ENCODE peak calls at places on chromosome 19, in four cellular contexts. T, D, B and K are unnamed samples. For H3K4me1, the result is how much of the 10 kb centered on the place peaks cover.

GRCh38 chr19:5186293-5187050 is 154.1 kb downstream of the PTPRS start:
- DNase-seq in T (no peak), D (peak), B (no peak), K (no peak)

GRCh38 chr19:18118420-18119242 is 21.1 kb downstream of the MAST3 start:
- DNase-seq in T (no peak), D (no peak), B (no peak), K (no peak)

GRCh38 chr19:45641274-45642105 is 2.3 kb upstream of the EML2 start:
- DNase-seq in T (peak), D (peak), B (peak), K (peak)

GRCh38 chr19:50332264-50333038 is 3.3 kb upstream of the KCNC3 start:
- DNase-seq in T (no peak), D (no peak), B (peak), K (no peak)

GRCh38 chr19:10544242-10544752 is 593 bp downstream of the ATG4D start:
- DNase-seq in T (peak), D (no peak), B (no peak), K (no peak)

GRCh38 chr19:16297575-16298178 is 26.9 kb upstream of the KLF2 start:
- DNase-seq in T (no peak), D (no peak), B (no peak), K (no peak)

GRCh38 chr19:54420383-54421168 is 5.3 kb downstream of the TTYH1 start:
- DNase-seq in T (no peak), D (no peak), B (no peak), K (no peak)

GRCh38 chr19:56966225-56966696 is 125.7 kb upstream of the PEG3 start:
- DNase-seq in T (no peak), D (no peak), B (no peak), K (no peak)

GRCh38 chr19:47232422-47233211 is 1.6 kb upstream of the BBC3 start:
- DNase-seq in T (no peak), D (peak), B (no peak), K (peak)

GRCh38 chr19:17950310-17951150 is 16.4 kb upstream of the KCNN1 start:
- DNase-seq in T (peak), D (no peak), B (peak), K (no peak)

GRCh38 chr19:16372065-16372915 is 47.7 kb downstream of the KLF2 start:
- DNase-seq in T (no peak), D (no peak), B (no peak), K (peak)

GRCh38 chr19:19137556-19138109 is 645 bp downstream of the TMEM161A start:
- DNase-seq in T (no peak), D (no peak), B (no peak), K (no peak)

GRCh38 chr19:18373892-18374629 is 11.9 kb upstream of the GDF15 start:
- DNase-seq in T (peak), D (peak), B (peak), K (peak)

GRCh38 chr19:17455711-17456123 is 5.0 kb downstream of the NXNL1 start:
- DNase-seq in T (no peak), D (no peak), B (no peak), K (no peak)

GRCh38 chr19:18202759-18203407 is 959 bp downstream of the RAB3A start:
- DNase-seq in T (peak), D (no peak), B (peak), K (no peak)

GRCh38 chr19:34994643-34995471 is 5.3 kb upstream of the GRAMD1A start:
- DNase-seq in T (no peak), D (no peak), B (peak), K (no peak)

GRCh38 chr19:46890423-46891170 is 29.8 kb downstream of the ARHGAP35 start:
- DNase-seq in T (no peak), D (peak), B (no peak), K (peak)

GRCh38 chr19:33547676-33548075 is 26.1 kb upstream of the PEPD start:
- DNase-seq in T (no peak), D (no peak), B (peak), K (no peak)

GRCh38 chr19:16608290-16608704 is 19.7 kb downstream of the MED26 start:
- DNase-seq in T (no peak), D (peak), B (no peak), K (no peak)

GRCh38 chr19:9671654-9672053 is 3.2 kb downstream of the ZNF562 start:
- DNase-seq in T (no peak), D (no peak), B (no peak), K (no peak)

GRCh38 chr19:22137791-22138190 is 59.0 kb downstream of the ZNF676 start:
- DNase-seq in T (no peak), D (no peak), B (no peak), K (no peak)

GRCh38 chr19:44890366-44891015 is 563 bp upstream of the TOMM40 start:
- DNase-seq in T (peak), D (peak), B (no peak), K (peak)

GRCh38 chr19:50492303-50493052 is 15.8 kb upstream of the GARIN5A start:
- DNase-seq in T (no peak), D (no peak), B (peak), K (no peak)

GRCh38 chr19:16076958-16077611 is 790 bp downstream of the TPM4 start:
- DNase-seq in T (no peak), D (no peak), B (peak), K (peak)

GRCh38 chr19:18020212-18021067 is 12.5 kb downstream of the ARRDC2 start:
- DNase-seq in T (no peak), D (peak), B (peak), K (peak)

GRCh38 chr19:3968556-3969434 is 2.1 kb downstream of the DAPK3 start:
- DNase-seq in T (no peak), D (peak), B (peak), K (peak)

GRCh38 chr19:43774103-43774939 is 6.5 kb downstream of the KCNN4 start:
- DNase-seq in T (no peak), D (peak), B (peak), K (no peak)

GRCh38 chr19:39304185-39304513 is 7.9 kb downstream of the IFNL1 start:
- DNase-seq in T (no peak), D (no peak), B (no peak), K (no peak)

DNA sequence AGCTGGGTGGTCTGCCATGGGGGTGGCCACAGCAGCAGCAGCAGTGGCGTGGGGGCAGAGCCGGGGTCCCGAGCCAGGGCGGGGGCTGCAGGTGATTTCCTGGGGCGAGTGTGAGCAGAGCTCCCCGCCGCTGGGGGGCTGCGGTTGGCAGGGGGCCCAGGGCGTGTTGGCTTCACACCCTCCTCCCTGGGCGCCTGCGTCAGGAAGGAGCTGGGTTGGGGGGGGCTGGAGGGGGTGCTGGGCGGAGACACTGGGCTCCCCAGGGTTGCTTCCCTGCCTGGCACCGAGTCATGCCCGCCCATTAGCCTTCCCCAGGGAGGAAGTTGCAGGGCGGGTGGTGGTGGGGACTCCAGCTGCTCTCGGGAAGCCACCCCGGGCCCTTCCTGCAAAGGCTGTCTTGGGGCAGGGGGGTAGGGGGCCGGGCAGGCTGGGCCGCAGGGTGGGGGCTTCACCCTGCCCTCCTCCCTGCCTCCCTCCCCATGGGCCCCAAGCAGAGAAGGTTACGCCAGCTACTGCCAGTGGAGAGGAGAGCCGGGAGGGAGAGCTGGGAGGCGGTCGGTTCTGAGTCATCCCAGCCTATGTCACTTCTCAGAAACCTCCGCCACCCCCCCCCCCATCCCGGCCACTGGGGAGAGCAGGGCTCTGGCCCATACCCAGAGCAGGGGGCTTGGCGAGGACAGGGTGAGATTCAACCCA is 4.6 kb downstream of the MIDN start:
- DNase-seq in T (peak), D (peak), B (peak), K (no peak)
- H3K4me1 ChIP-seq in T (under half), D (under half), B (under half), K (half or more)

GRCh38 chr19:38264486-38265212 is at the start of gene SPINT2:
- DNase-seq in T (no peak), D (no peak), B (no peak), K (no peak)

GRCh38 chr19:38265213-38265861 is 964 bp downstream of the SPINT2 start:
- DNase-seq in T (peak), D (no peak), B (peak), K (no peak)

GRCh38 chr19:38267780-38268430 is 3.5 kb downstream of the SPINT2 start:
- DNase-seq in T (no peak), D (no peak), B (no peak), K (no peak)

GRCh38 chr19:38266981-38267597 is 2.7 kb downstream of the SPINT2 start:
- DNase-seq in T (no peak), D (peak), B (no peak), K (no peak)

GRCh38 chr19:38266070-38266469 is 1.7 kb downstream of the SPINT2 start:
- DNase-seq in T (no peak), D (no peak), B (no peak), K (no peak)
- H3K4me1 ChIP-seq in T (under half), D (under half), B (under half), K (under half)

GRCh38 chr19:14127176-14127575 is 9.2 kb downstream of the ASF1B start:
- DNase-seq in T (no peak), D (no peak), B (peak), K (no peak)
- H3K4me1 ChIP-seq in T (under half), D (under half), B (under half), K (under half)

GRCh38 chr19:6739884-6740588 is 556 bp downstream of the TRIP10 start:
- DNase-seq in T (no peak), D (no peak), B (no peak), K (peak)
- H3K4me1 ChIP-seq in T (under half), D (under half), B (under half), K (under half)

GRCh38 chr19:55676384-55676783 is 1.4 kb downstream of the EPN1 start:
- DNase-seq in T (no peak), D (no peak), B (no peak), K (no peak)
- H3K4me1 ChIP-seq in T (under half), D (under half), B (under half), K (under half)

GRCh38 chr19:8426283-8426682 is 13.2 kb downstream of the MARCHF2 start:
- DNase-seq in T (no peak), D (no peak), B (no peak), K (no peak)

GRCh38 chr19:8421484-8422461 is 8.7 kb downstream of the MARCHF2 start:
- DNase-seq in T (no peak), D (no peak), B (no peak), K (no peak)

GRCh38 chr19:8429044-8429443 is 15.7 kb upstream of the HNRNPM start:
- DNase-seq in T (no peak), D (no peak), B (no peak), K (no peak)

DNA sequence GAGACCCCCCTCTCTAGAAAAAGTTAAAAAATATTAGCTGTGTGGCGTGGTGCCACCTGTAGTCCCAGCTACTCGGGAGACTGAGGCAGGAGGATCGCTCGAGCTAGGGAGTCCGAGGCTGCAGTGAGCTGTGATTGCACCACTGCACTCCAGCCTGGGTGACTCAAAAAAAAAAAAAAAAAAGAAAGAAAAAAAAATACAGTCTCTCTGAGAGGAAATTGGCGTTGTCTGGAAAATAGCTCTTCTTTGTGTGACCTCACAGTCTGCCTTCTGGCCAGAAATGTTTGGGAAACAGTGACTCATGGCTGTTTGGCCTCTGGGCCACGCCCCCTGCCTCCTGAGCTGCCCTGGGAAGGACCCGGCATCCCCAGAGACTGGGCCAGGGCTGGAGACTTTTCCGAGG is 10.7 kb downstream of the MARCHF2 start:
- DNase-seq in T (no peak), D (peak), B (peak), K (peak)
- H3K4me1 ChIP-seq in T (under half), D (under half), B (under half), K (under half)

DNA sequence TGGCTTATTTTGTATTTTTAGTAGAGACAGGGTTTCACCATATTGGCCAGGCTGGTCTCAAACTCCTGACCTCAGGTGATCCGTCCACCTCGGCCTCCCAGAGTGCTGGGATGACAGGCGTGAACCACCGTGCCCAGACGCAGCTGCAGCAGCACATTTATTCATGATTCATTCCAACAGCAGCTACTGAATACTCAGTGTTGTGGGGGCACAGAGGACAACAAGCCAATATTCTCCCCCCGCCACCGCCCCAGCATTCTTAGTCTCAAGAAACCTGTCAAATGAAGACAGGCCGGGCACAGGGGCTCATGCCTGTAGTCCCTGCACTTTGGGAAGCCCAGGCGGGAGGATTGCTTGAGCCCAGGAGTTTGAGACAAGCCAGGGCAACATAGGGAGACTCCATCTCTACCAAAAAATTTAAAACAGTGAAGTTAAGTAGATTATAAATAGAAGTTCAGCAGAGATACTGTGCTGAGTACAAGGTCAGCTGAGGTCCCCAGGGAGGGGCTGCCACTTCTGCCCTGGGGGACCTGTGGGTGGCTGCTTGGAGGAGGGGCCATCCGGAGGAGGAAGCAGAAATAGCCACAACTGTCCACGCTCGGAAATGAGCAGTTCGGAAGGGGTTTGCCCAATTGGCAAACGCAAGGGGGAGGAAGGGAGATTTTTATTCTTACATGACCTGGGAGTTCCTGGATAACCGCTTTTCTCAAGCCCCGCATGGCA is 4.3 kb downstream of the DOT1L start:
- DNase-seq in T (no peak), D (peak), B (peak), K (peak)
- H3K4me1 ChIP-seq in T (under half), D (half or more), B (under half), K (under half)

GRCh38 chr19:2035590-2035991 is 15.5 kb downstream of the MKNK2 start:
- DNase-seq in T (no peak), D (no peak), B (peak), K (no peak)
- H3K4me1 ChIP-seq in T (under half), D (under half), B (under half), K (under half)